ENCODE peak calls at places on chromosome 6, in five cellular contexts. G is stimulated activated CD8-positive, alpha-beta memory T cell treated with anti-CD3 and anti-CD28 coated beads, Interleukin-4, amount 100 ng/mL, for 24 hours; W is smooth muscle cell of the brain vasculature; B is epithelial cell of esophagus; T is NCI-H146. U is an unnamed sample.

GRCh38 chr6:75747985-75748742 is 875 bp upstream of the MYO6 start:
- DNase-seq in G (no peak), B (peak), W (no peak), T (no peak), U (no peak)

GRCh38 chr6:101722991-101723579 is 329.6 kb downstream of the GRIK2 start:
- DNase-seq in G (no peak), T (no peak), W (no peak), B (peak), U (peak)

GRCh38 chr6:16168858-16169257 is 40.0 kb downstream of the MYLIP start:
- DNase-seq in W (no peak), B (no peak), G (no peak), T (peak), U (peak)

GRCh38 chr6:161058746-161059145 is 67.2 kb downstream of the MAP3K4 start:
- DNase-seq in G (no peak), B (no peak), W (no peak), T (no peak), U (no peak)

GRCh38 chr6:157990321-157991066 is 8.8 kb downstream of the SYNJ2 start:
- DNase-seq in G (no peak), W (no peak), T (no peak), B (no peak), U (peak)

GRCh38 chr6:95501032-95501904 is 76.1 kb upstream of the MANEA start:
- DNase-seq in G (no peak), B (no peak), W (no peak), T (no peak), U (peak)

GRCh38 chr6:89936177-89936576 is 41.9 kb downstream of the GJA10 start:
- DNase-seq in T (no peak), W (no peak), G (no peak), B (no peak), U (no peak)

GRCh38 chr6:53910834-53911233 is 116.0 kb downstream of the LRRC1 start:
- DNase-seq in T (no peak), G (no peak), B (no peak), W (no peak), U (no peak)

GRCh38 chr6:108029226-108029921 is 45.2 kb downstream of the OSTM1 start:
- DNase-seq in W (no peak), T (peak), G (no peak), B (no peak), U (peak)

GRCh38 chr6:119312875-119313338 is 36.7 kb downstream of the MAN1A1 start:
- DNase-seq in T (no peak), B (no peak), G (no peak), W (no peak), U (no peak)

GRCh38 chr6:64074981-64075380 is 439.4 kb downstream of the PHF3 start:
- DNase-seq in T (no peak), G (no peak), B (no peak), W (no peak), U (peak)

GRCh38 chr6:13299909-13300308 is 28.4 kb downstream of the TBC1D7 start:
- DNase-seq in T (no peak), G (no peak), W (no peak), B (no peak), U (no peak)

GRCh38 chr6:25963426-25964123 is 973 bp downstream of the TRIM38 start:
- DNase-seq in B (peak), T (peak), W (no peak), G (no peak), U (no peak)

GRCh38 chr6:31353508-31353907 is 3.5 kb downstream of the HLA-B start:
- DNase-seq in G (no peak), T (no peak), W (no peak), B (no peak), U (no peak)

GRCh38 chr6:18280084-18280483 is 15.8 kb upstream of the DEK start:
- DNase-seq in W (no peak), B (peak), G (no peak), T (peak), U (peak)

GRCh38 chr6:153668758-153669157 is 370.3 kb upstream of the OPRM1 start:
- DNase-seq in G (no peak), T (no peak), B (peak), W (no peak), U (no peak)

GRCh38 chr6:19536838-19537237 is 300.3 kb upstream of the ID4 start:
- DNase-seq in G (no peak), W (no peak), T (peak), B (peak), U (peak)

GRCh38 chr6:80767808-80768207 is 661.3 kb downstream of the BCKDHB start:
- DNase-seq in W (no peak), B (peak), T (no peak), G (no peak), U (no peak)

GRCh38 chr6:6333498-6333897 is 13.0 kb upstream of the F13A1 start:
- DNase-seq in T (no peak), G (no peak), W (no peak), B (peak), U (no peak)

GRCh38 chr6:144394209-144394608 is 109.1 kb downstream of the UTRN start:
- DNase-seq in B (no peak), W (no peak), T (no peak), G (no peak), U (no peak)

GRCh38 chr6:33407132-33407718 is 3.6 kb upstream of the PHF1 start:
- DNase-seq in B (peak), T (no peak), G (no peak), W (no peak), U (peak)

GRCh38 chr6:130946076-130946475 is 117.0 kb downstream of the EPB41L2 start:
- DNase-seq in B (no peak), G (no peak), W (no peak), T (no peak), U (no peak)

GRCh38 chr6:96150431-96150830 is 134.7 kb downstream of the FUT9 start:
- DNase-seq in B (no peak), W (no peak), T (no peak), G (no peak), U (no peak)

GRCh38 chr6:14200047-14200446 is 82.5 kb downstream of the CD83 start:
- DNase-seq in W (no peak), G (no peak), B (peak), T (no peak), U (no peak)

GRCh38 chr6:23349521-23350147 is 776.4 kb upstream of the NRSN1 start:
- DNase-seq in T (peak), G (no peak), W (peak), B (peak), U (peak)

GRCh38 chr6:17093692-17094091 is 8.2 kb upstream of the STMND1 start:
- DNase-seq in W (no peak), T (no peak), B (peak), G (no peak), U (peak)

GRCh38 chr6:115901896-115902295 is 158.8 kb downstream of the FRK start:
- DNase-seq in W (no peak), T (no peak), G (no peak), B (no peak), U (peak)

GRCh38 chr6:85494551-85495337 is 44.9 kb downstream of the NT5E start:
- DNase-seq in T (no peak), B (peak), W (no peak), G (no peak), U (no peak)

GRCh38 chr6:105210932-105211531 is 31.2 kb upstream of the POPDC3 start:
- DNase-seq in W (no peak), G (no peak), B (no peak), T (no peak), U (peak)

U was measured in NCI-H69.